ENCODE peak calls at places on chromosomes 1 and 21, in ten cellular contexts. Z is lung microvascular endothelial cell; M is activated naive CD4-positive, alpha-beta T cell treated with anti-CD3 and anti-CD28 coated beads for 36 hours; S is T-helper 2 cell; O is left ventricle myocardium superior; G is CD8-positive, alpha-beta memory T cell; R is anterior cingulate cortex; K is adrenal gland; H is KBM-7; D is tibial artery. E is an unnamed sample.

GRCh38 chr1:41412748-41413147 is 51.5 kb downstream of the FOXO6 start:
- DNase-seq in Z (no peak), M (no peak), S (no peak), O (no peak), G (no peak), R (no peak), K (no peak), H (no peak), D (no peak), E (no peak)

GRCh38 chr1:85581138-85581801 is 709 bp downstream of the CCN1 start:
- DNase-seq in Z (peak; percentile 60), M (peak; percentile 65), S (peak; percentile 57), O (peak; percentile 86), G (no peak), R (no peak), K (peak; percentile 71), H (peak; percentile 90), D (peak; percentile 54), E (no peak)

GRCh38 chr1:905071-905749 is 18.5 kb upstream of the SAMD11 start:
- DNase-seq in Z (peak; percentile 0), M (peak; percentile 33), S (no peak), O (peak; percentile 77), G (no peak), R (no peak), K (peak; percentile 46), H (peak; percentile 62), D (peak; percentile 55), E (peak; percentile 81)

GRCh38 chr1:189859385-189859977 is 618.2 kb downstream of the BRINP3 start:
- DNase-seq in Z (peak; percentile 0), M (peak; percentile 42), S (peak; percentile 14), O (no peak), G (no peak), R (no peak), K (no peak), H (peak; percentile 44), D (no peak), E (peak; percentile 85)

GRCh38 chr1:218476385-218476784 is 131.2 kb downstream of the TGFB2 start:
- DNase-seq in Z (peak; percentile 81), M (no peak), S (no peak), O (no peak), G (no peak), R (no peak), K (no peak), H (no peak), D (no peak), E (no peak)

GRCh38 chr1:203695116-203695515 is 68.5 kb downstream of the ATP2B4 start:
- DNase-seq in Z (no peak), M (no peak), S (no peak), O (peak; percentile 45), G (no peak), R (no peak), K (peak; percentile 16), H (no peak), D (peak; percentile 76), E (no peak)

GRCh38 chr1:39026947-39027507 is 877 bp downstream of the NDUFS5 start:
- DNase-seq in Z (no peak), M (no peak), S (peak; percentile 20), O (no peak), G (no peak), R (no peak), K (peak; percentile 11), H (no peak), D (no peak), E (no peak)

GRCh38 chr1:212699839-212700596 is at the start of gene BATF3:
- DNase-seq in Z (peak; percentile 22), M (peak; percentile 73), S (peak; percentile 60), O (peak; percentile 80), G (peak; percentile 59), R (no peak), K (peak; percentile 44), H (no peak), D (peak; percentile 35), E (peak; percentile 32)

GRCh38 chr1:117735045-117735992 is 129.5 kb downstream of the TENT5C start:
- DNase-seq in Z (peak; percentile 67), M (peak; percentile 58), S (peak; percentile 68), O (no peak), G (peak; percentile 16), R (no peak), K (peak; percentile 54), H (peak; percentile 35), D (no peak), E (peak; percentile 50)

GRCh38 chr1:100671604-100672003 is 47.9 kb upstream of the VCAM1 start:
- DNase-seq in Z (peak; percentile 24), M (no peak), S (no peak), O (no peak), G (no peak), R (no peak), K (no peak), H (no peak), D (no peak), E (no peak)

GRCh38 chr1:70140343-70140742 is 65.0 kb downstream of the LRRC40 start:
- DNase-seq in Z (peak; percentile 35), M (no peak), S (no peak), O (no peak), G (no peak), R (no peak), K (peak; percentile 38), H (no peak), D (no peak), E (no peak)

GRCh38 chr1:9275567-9276034 is 17.1 kb upstream of the SPSB1 start:
- DNase-seq in Z (peak; percentile 89), M (peak; percentile 85), S (peak; percentile 96), O (no peak), G (peak; percentile 23), R (no peak), K (peak; percentile 93), H (peak; percentile 62), D (peak; percentile 57), E (no peak)

GRCh38 chr1:64186138-64186897 is 17.1 kb upstream of the UBE2U start:
- DNase-seq in Z (no peak), M (no peak), S (no peak), O (peak; percentile 68), G (no peak), R (no peak), K (no peak), H (no peak), D (no peak), E (no peak)

GRCh38 chr1:221994274-221994698 is 252.4 kb upstream of the DUSP10 start:
- DNase-seq in Z (no peak), M (peak; percentile 55), S (peak; percentile 53), O (no peak), G (no peak), R (no peak), K (no peak), H (no peak), D (no peak), E (no peak)

GRCh38 chr1:18539171-18539570 is 58.4 kb downstream of the KLHDC7A start:
- DNase-seq in Z (no peak), M (no peak), S (no peak), O (no peak), G (no peak), R (no peak), K (no peak), H (no peak), D (no peak), E (no peak)

GRCh38 chr1:114113801-114114750 is 39.6 kb downstream of the SYT6 start:
- DNase-seq in Z (peak; percentile 10), M (no peak), S (no peak), O (no peak), G (no peak), R (no peak), K (no peak), H (peak; percentile 80), D (peak; percentile 48), E (no peak)

GRCh38 chr1:182752077-182752826 is 37.3 kb upstream of the NPL start:
- DNase-seq in Z (peak; percentile 36), M (no peak), S (no peak), O (no peak), G (no peak), R (peak; percentile 31), K (no peak), H (no peak), D (no peak), E (no peak)

GRCh38 chr1:30750751-30751291 is 6.8 kb downstream of the LAPTM5 start:
- DNase-seq in Z (no peak), M (peak; percentile 62), S (peak; percentile 32), O (no peak), G (no peak), R (no peak), K (no peak), H (no peak), D (no peak), E (peak; percentile 94)

GRCh38 chr1:68359045-68359444 is 90.7 kb downstream of the RPE65 start:
- DNase-seq in Z (no peak), M (no peak), S (no peak), O (no peak), G (no peak), R (no peak), K (no peak), H (no peak), D (no peak), E (no peak)

GRCh38 chr1:154765970-154766369 is 104.1 kb downstream of the KCNN3 start:
- DNase-seq in Z (peak; percentile 53), M (peak; percentile 54), S (peak; percentile 27), O (no peak), G (no peak), R (no peak), K (no peak), H (peak; percentile 35), D (no peak), E (peak; percentile 31)

GRCh38 chr1:165833358-165833757 is 5.9 kb downstream of the UCK2 start:
- DNase-seq in Z (no peak), M (no peak), S (no peak), O (no peak), G (no peak), R (no peak), K (no peak), H (no peak), D (no peak), E (no peak)

GRCh38 chr1:199403421-199404116 is 623.9 kb upstream of the NR5A2 start:
- DNase-seq in Z (no peak), M (no peak), S (no peak), O (no peak), G (no peak), R (no peak), K (no peak), H (peak; percentile 37), D (no peak), E (no peak)

GRCh38 chr1:94321662-94322061 is 84.3 kb upstream of the ARHGAP29 start:
- DNase-seq in Z (no peak), M (no peak), S (no peak), O (no peak), G (no peak), R (no peak), K (no peak), H (no peak), D (no peak), E (no peak)

GRCh38 chr1:204573563-204573925 is 57.3 kb downstream of the MDM4 start:
- DNase-seq in Z (peak; percentile 16), M (no peak), S (no peak), O (no peak), G (no peak), R (no peak), K (no peak), H (no peak), D (no peak), E (no peak)

GRCh38 chr1:45929257-45929687 is 125.9 kb downstream of the MAST2 start:
- DNase-seq in Z (peak; percentile 35), M (no peak), S (no peak), O (no peak), G (no peak), R (no peak), K (peak; percentile 20), H (peak; percentile 55), D (no peak), E (no peak)

GRCh38 chr1:110012100-110012499 is 22.3 kb upstream of the STRIP1 start:
- DNase-seq in Z (no peak), M (no peak), S (no peak), O (no peak), G (no peak), R (no peak), K (no peak), H (no peak), D (no peak), E (peak; percentile 82)

GRCh38 chr1:2208309-2209239 is 14.0 kb upstream of the FAAP20 start:
- DNase-seq in Z (peak; percentile 31), M (no peak), S (no peak), O (peak; percentile 60), G (no peak), R (no peak), K (no peak), H (peak; percentile 19), D (peak; percentile 94), E (no peak)

GRCh38 chr21:44940116-44940631 is 345 bp downstream of the SLX9 start:
- DNase-seq in Z (peak; percentile 33), M (no peak), S (peak; percentile 41), O (no peak), G (no peak), R (no peak), K (peak; percentile 27), H (peak; percentile 35), D (no peak), E (peak; percentile 50)